ENCODE peak calls at places on chromosomes 12 and 14, in six cellular contexts. B, I, V, S, T and Q are unnamed samples.

GRCh38 chr12:95690861-95691635 is 99.5 kb downstream of the NTN4 start:
- DNase-seq in T (no peak), I (no peak), V (no peak), B (no peak), S (no peak), Q (no peak)

GRCh38 chr12:75955251-75955650 is 76.3 kb downstream of the PHLDA1 start:
- DNase-seq in I (no peak), V (peak; percentile 30), T (no peak), B (no peak), S (no peak), Q (no peak)

GRCh38 chr12:24480766-24481449 is 468.0 kb downstream of the BCAT1 start:
- DNase-seq in T (no peak), B (no peak), V (no peak), S (no peak), I (no peak), Q (no peak)

GRCh38 chr14:91942946-91943345 is 4.5 kb downstream of the FBLN5 start:
- DNase-seq in B (no peak), V (no peak), I (no peak), S (no peak), T (no peak), Q (no peak)

GRCh38 chr12:24833513-24833912 is 115.4 kb downstream of the BCAT1 start:
- DNase-seq in S (no peak), V (no peak), B (no peak), I (no peak), T (no peak), Q (no peak)

GRCh38 chr12:108712925-108713203 is 18.5 kb downstream of the CORO1C start:
- DNase-seq in T (no peak), I (no peak), S (no peak), V (no peak), B (no peak), Q (no peak)

GRCh38 chr12:119668315-119668651 is 350 bp downstream of the PRKAB1 start:
- DNase-seq in B (no peak), S (no peak), I (no peak), V (no peak), T (no peak), Q (no peak)

GRCh38 chr12:68613209-68613904 is 2.7 kb downstream of the RAP1B start:
- DNase-seq in I (no peak), B (no peak), V (no peak), T (no peak), S (no peak), Q (no peak)

GRCh38 chr12:50220357-50221061 is 53.3 kb upstream of the CERS5 start:
- DNase-seq in B (peak; percentile 29), S (no peak), I (no peak), T (peak; percentile 57), V (no peak), Q (peak; percentile 77)

GRCh38 chr14:101408077-101408831 is 153.0 kb upstream of the DIO3 start:
- DNase-seq in T (no peak), V (no peak), I (no peak), B (no peak), S (no peak), Q (no peak)

GRCh38 chr14:81437226-81437625 is 37.1 kb upstream of the STON2 start:
- DNase-seq in I (no peak), V (no peak), B (no peak), S (no peak), T (no peak), Q (no peak)

GRCh38 chr12:63882844-63883243 is 38.3 kb downstream of the SRGAP1 start:
- DNase-seq in B (no peak), V (no peak), I (no peak), S (no peak), T (no peak), Q (no peak)

GRCh38 chr14:65333926-65334687 is 78.4 kb upstream of the FUT8 start:
- DNase-seq in I (no peak), T (no peak), V (no peak), B (no peak), S (no peak), Q (no peak)

GRCh38 chr12:125304029-125304428 is 238.8 kb downstream of the AACS start:
- DNase-seq in V (no peak), I (no peak), S (no peak), B (no peak), T (no peak), Q (no peak)

GRCh38 chr12:93847517-93848452 is 170.6 kb downstream of the CRADD start:
- DNase-seq in T (peak; percentile 82), B (no peak), S (no peak), V (no peak), I (no peak), Q (no peak)

GRCh38 chr14:24094839-24095195 is 706 bp downstream of the PCK2 start:
- DNase-seq in V (no peak), S (no peak), B (no peak), I (no peak), T (no peak), Q (no peak)

GRCh38 chr12:16482726-16483125 is 123.2 kb downstream of the LMO3 start:
- DNase-seq in S (no peak), V (no peak), T (no peak), B (no peak), I (no peak), Q (no peak)

GRCh38 chr14:65847065-65847847 is 434.7 kb downstream of the FUT8 start:
- DNase-seq in T (peak; percentile 23), I (no peak), V (no peak), S (no peak), B (no peak), Q (no peak)

GRCh38 chr12:24025153-24025798 is 75.8 kb upstream of the SOX5 start:
- DNase-seq in T (no peak), I (no peak), V (peak; percentile 84), S (no peak), B (peak; percentile 37), Q (no peak)

GRCh38 chr14:79275367-79275655 is 936.0 kb downstream of the DIO2 start:
- DNase-seq in V (no peak), B (no peak), I (no peak), T (no peak), S (no peak), Q (no peak)

GRCh38 chr12:2339022-2339431 is 286.2 kb downstream of the CACNA1C start:
- DNase-seq in I (no peak), B (no peak), S (no peak), V (no peak), T (no peak), Q (peak; percentile 18)

GRCh38 chr14:49975286-49975685 is 82.4 kb downstream of the ARF6 start:
- DNase-seq in V (no peak), B (no peak), T (no peak), I (peak; percentile 93), S (no peak), Q (peak; percentile 84)

GRCh38 chr12:127280393-127281275 is 986.3 kb upstream of the TMEM132C start:
- DNase-seq in V (peak; percentile 4), B (peak; percentile 81), S (peak; percentile 49), T (no peak), I (peak; percentile 62), Q (no peak)

GRCh38 chr12:6211421-6211869 is 11.2 kb downstream of the CD9 start:
- DNase-seq in B (no peak), T (no peak), I (no peak), S (no peak), V (no peak), Q (no peak)

GRCh38 chr12:27177716-27178115 is 66.4 kb upstream of the STK38L start:
- DNase-seq in T (no peak), S (no peak), I (no peak), B (no peak), V (no peak), Q (peak; percentile 52)

DNA sequence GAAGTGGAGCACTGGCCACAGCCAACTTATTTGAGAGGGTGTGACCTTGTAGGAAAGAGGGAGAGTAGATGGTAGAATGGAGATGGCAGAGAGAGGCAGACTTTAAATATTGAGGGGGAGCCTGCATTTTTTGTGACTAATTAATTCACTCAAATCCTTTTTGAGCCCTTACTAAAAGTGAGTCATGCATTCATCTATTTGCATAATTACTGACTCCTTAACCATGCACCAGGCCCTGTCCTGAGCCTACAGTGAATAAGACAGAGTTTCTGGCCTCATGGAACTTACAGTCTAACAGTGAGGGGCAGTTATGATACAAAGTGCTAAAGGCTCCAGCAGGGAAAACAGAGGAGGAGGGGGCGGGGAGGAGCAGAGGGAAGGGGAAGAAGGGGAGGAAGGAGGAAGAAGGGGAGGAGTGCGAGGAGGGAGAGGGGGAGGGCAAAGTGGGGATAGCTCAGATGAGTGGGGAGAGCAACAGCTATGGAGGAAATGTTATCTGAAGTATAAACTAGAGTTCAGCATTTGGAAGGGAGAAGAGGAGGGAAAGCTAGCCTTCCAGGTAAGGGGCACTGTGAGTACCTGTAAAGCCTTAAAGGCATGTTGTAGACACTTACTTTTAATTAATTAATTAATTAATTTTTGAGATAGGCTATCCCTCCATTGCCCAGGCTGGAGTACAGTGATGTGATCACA is 7.5 kb upstream of the CTDSP2 start:
- DNase-seq in B (no peak), S (no peak), T (no peak), V (no peak), I (no peak), Q (no peak)
- H2AFZ ChIP-seq in B (no peak overlapping the region), S (no peak overlapping the region), T (no peak overlapping the region), V (no peak overlapping the region), I (no peak overlapping the region), Q (no peak overlapping the region)

DNA sequence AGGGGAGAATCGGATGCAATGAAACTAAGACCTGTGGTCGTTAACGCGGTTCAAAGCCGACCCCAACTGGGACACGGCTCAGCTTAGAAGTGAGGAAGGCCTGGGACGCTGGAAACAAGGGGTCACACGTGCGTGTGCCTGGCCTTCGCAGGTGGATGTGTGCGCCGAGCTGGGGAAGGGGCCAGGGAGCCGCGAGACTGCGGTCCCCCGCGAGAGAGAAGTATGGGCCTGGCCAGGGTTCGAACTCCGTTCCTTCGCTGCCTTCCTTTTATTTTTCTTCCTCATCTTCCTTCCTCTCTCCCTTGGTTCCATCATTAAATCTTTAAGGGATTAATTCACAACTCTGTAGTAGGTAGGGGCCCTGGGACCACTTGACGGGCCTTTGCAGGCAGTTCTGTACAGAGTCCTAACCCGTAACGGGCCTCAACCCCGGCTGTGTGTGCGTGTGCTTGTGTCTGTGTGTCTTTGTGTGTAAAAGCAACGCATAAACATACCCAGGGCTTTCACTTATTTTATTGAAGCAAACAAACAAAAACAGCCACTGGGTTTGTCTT is 3.6 kb downstream of the TTC6 start:
- DNase-seq in B (no peak), I (no peak), T (no peak), S (no peak), V (no peak), Q (no peak)
- TF ChIP-seq EZH2 in B (no peak), I (no peak), T (no peak), S (peak; percentile 58), V (no peak), Q (peak; percentile 43)

GRCh38 chr12:107093547-107094448 is at the start of gene CRY1:
- DNase-seq in T (peak; percentile 53), B (peak; percentile 95), V (peak; percentile 89), I (peak; percentile 92), S (peak; percentile 81), Q (peak; percentile 98)
- TF ChIP-seq POLR2A in T (peak; percentile 55), B (peak; percentile 88), V (peak; percentile 85), I (peak; percentile 50), S (peak; percentile 20), Q (peak; percentile 32)

DNA sequence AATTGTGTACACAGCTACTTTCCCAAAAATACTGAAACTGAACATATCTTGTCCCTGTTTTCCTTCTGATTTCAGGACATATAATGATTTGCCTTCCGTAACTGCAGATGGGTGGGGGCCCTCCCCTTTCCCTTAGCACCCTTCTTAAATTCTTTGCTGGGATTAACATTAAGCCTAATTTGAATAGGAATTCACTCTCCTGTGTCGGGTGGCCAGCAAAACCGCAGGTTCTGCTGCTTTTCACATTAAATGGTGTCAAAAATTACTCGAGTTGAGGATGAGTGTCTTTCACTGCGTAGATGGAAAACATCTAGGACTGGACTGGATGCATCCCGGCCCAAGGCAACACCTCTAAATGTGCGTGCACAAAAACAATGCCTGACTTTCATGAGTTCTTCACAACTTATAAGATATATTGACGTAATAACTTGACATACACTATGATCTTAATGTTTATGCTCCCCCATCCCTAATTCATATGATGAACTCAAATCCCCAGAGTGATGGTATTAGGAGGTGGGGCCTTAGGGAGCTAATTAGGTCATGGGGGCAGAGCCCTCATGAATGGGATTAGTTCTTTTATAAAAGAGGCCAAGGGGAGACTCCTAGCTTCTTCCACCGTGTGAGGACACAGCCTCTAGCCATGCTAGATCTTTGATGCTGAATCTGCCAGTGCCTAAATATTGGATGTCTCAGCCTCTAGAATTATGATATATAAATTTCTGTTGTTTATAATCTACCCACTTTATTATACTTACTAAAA is 158.2 kb downstream of the AEBP2 start:
- DNase-seq in T (no peak), I (no peak), S (no peak), V (no peak), B (no peak), Q (no peak)
- H2AFZ ChIP-seq in T (no peak overlapping the region), I (no peak overlapping the region), S (peak overlapping the region; percentile 1), V (no peak overlapping the region), B (no peak overlapping the region), Q (no peak overlapping the region)